ENCODE peak calls at places on chromosome 11, in eight cellular contexts. P is EL; T is prostate gland; B is midbrain; Q is NCI-H1436; Y is activated effector memory CD4-positive, alpha-beta T cell treated with anti-CD3 and anti-CD28 coated beads, Interleukin-2, amount 50 U/mL, for 16 hours; U is activated CD4-positive, alpha-beta memory T cell treated with anti-CD3 and anti-CD28 coated beads for 36 hours; K is kidney glomerular epithelial cell. A is an unnamed sample.

GRCh38 chr11:131254254-131254653 is 116.2 kb upstream of the NTM start:
- DNase-seq in P (no peak), T (no peak), B (no peak), Q (no peak), Y (no peak), U (no peak), K (no peak), A (no peak)

GRCh38 chr11:20373102-20373501 is 9.6 kb downstream of the HTATIP2 start:
- DNase-seq in P (no peak), T (no peak), B (no peak), Q (no peak), Y (no peak), U (no peak), K (no peak), A (no peak)

GRCh38 chr11:65502274-65502851 is 3.5 kb downstream of the MALAT1 start:
- DNase-seq in P (peak; percentile 46), T (no peak), B (no peak), Q (no peak), Y (peak; percentile 41), U (no peak), K (no peak), A (peak; percentile 75)

GRCh38 chr11:63610604-63611394 is 3.4 kb downstream of the PLAAT3 start:
- DNase-seq in P (no peak), T (no peak), B (peak; percentile 43), Q (no peak), Y (no peak), U (no peak), K (peak; percentile 84), A (peak; percentile 84)

GRCh38 chr11:128343870-128344269 is 243.5 kb downstream of the ETS1 start:
- DNase-seq in P (no peak), T (no peak), B (no peak), Q (no peak), Y (no peak), U (peak; percentile 56), K (no peak), A (no peak)

GRCh38 chr11:4826425-4826824 is 5.3 kb downstream of the OR51F2 start:
- DNase-seq in P (no peak), T (peak; percentile 70), B (no peak), Q (peak; percentile 8), Y (no peak), U (no peak), K (peak; percentile 7), A (peak; percentile 18)

GRCh38 chr11:32905028-32905667 is 12.5 kb downstream of the QSER1 start:
- DNase-seq in P (no peak), T (no peak), B (no peak), Q (no peak), Y (no peak), U (no peak), K (no peak), A (no peak)

GRCh38 chr11:55942785-55943392 is 6.7 kb upstream of the OR5I1 start:
- DNase-seq in P (peak; percentile 2), T (no peak), B (peak; percentile 62), Q (peak; percentile 2), Y (no peak), U (no peak), K (peak; percentile 42), A (peak; percentile 1)

GRCh38 chr11:117876341-117877119 is at the start of gene FXYD6:
- DNase-seq in P (no peak), T (no peak), B (peak; percentile 37), Q (peak; percentile 51), Y (peak; percentile 61), U (peak; percentile 16), K (no peak), A (peak; percentile 11)

GRCh38 chr11:128503231-128503991 is 83.9 kb downstream of the ETS1 start:
- DNase-seq in P (peak; percentile 99), T (no peak), B (no peak), Q (no peak), Y (peak; percentile 78), U (peak; percentile 64), K (peak; percentile 39), A (peak; percentile 89)

GRCh38 chr11:36619502-36619901 is 21.5 kb upstream of the RAG2 start:
- DNase-seq in P (no peak), T (no peak), B (no peak), Q (no peak), Y (no peak), U (no peak), K (no peak), A (peak; percentile 9)

GRCh38 chr11:46659908-46660307 is 40.5 kb downstream of the ARHGAP1 start:
- DNase-seq in P (peak; percentile 27), T (no peak), B (peak; percentile 54), Q (no peak), Y (no peak), U (no peak), K (no peak), A (peak; percentile 71)

GRCh38 chr11:83836883-83837654 is 550.9 kb upstream of the CCDC90B start:
- DNase-seq in P (peak; percentile 46), T (peak; percentile 8), B (peak; percentile 66), Q (peak; percentile 64), Y (no peak), U (peak; percentile 19), K (peak; percentile 51), A (peak; percentile 46)

GRCh38 chr11:111077938-111078337 is 167.6 kb upstream of the POU2AF2 start:
- DNase-seq in P (peak; percentile 46), T (no peak), B (no peak), Q (no peak), Y (no peak), U (no peak), K (peak; percentile 5), A (no peak)

GRCh38 chr11:68992743-68993255 is 12.0 kb upstream of the MRGPRD start:
- DNase-seq in P (no peak), T (no peak), B (no peak), Q (no peak), Y (peak; percentile 54), U (peak; percentile 2), K (no peak), A (no peak)

GRCh38 chr11:61892085-61892370 is 683 bp upstream of the FADS3 start:
- DNase-seq in P (no peak), T (no peak), B (no peak), Q (no peak), Y (no peak), U (no peak), K (no peak), A (no peak)

GRCh38 chr11:114399903-114400221 is 449 bp downstream of the C11orf71 start:
- DNase-seq in P (no peak), T (peak; percentile 38), B (no peak), Q (peak; percentile 42), Y (no peak), U (no peak), K (no peak), A (no peak)

GRCh38 chr11:115760528-115760837 is 256.3 kb upstream of the CADM1 start:
- DNase-seq in P (no peak), T (no peak), B (no peak), Q (no peak), Y (no peak), U (no peak), K (no peak), A (peak; percentile 2)

GRCh38 chr11:85815186-85815911 is 4.4 kb upstream of the SYTL2 start:
- DNase-seq in P (peak; percentile 86), T (no peak), B (no peak), Q (no peak), Y (no peak), U (no peak), K (no peak), A (peak; percentile 89)

GRCh38 chr11:66883021-66883968 is 26.4 kb downstream of the LRFN4 start:
- DNase-seq in P (peak; percentile 77), T (peak; percentile 70), B (peak; percentile 81), Q (peak; percentile 59), Y (peak; percentile 86), U (peak; percentile 78), K (peak; percentile 70), A (peak; percentile 74)

GRCh38 chr11:57395905-57396623 is 5.6 kb upstream of the PRG2 start:
- DNase-seq in P (no peak), T (no peak), B (no peak), Q (no peak), Y (no peak), U (no peak), K (no peak), A (no peak)

GRCh38 chr11:132312616-132313210 is 942.3 kb downstream of the NTM start:
- DNase-seq in P (peak; percentile 29), T (no peak), B (peak; percentile 47), Q (peak; percentile 17), Y (no peak), U (no peak), K (no peak), A (peak; percentile 46)

GRCh38 chr11:103112364-103112763 is 3.1 kb downstream of the DYNC2H1 start:
- DNase-seq in P (no peak), T (no peak), B (no peak), Q (no peak), Y (no peak), U (no peak), K (no peak), A (no peak)

GRCh38 chr11:96275807-96276594 is 67.0 kb downstream of the MAML2 start:
- DNase-seq in P (peak; percentile 63), T (no peak), B (no peak), Q (no peak), Y (no peak), U (no peak), K (no peak), A (no peak)

GRCh38 chr11:110184974-110185597 is 91.9 kb downstream of the ZC3H12C start:
- DNase-seq in P (peak; percentile 44), T (no peak), B (peak; percentile 35), Q (no peak), Y (no peak), U (no peak), K (no peak), A (peak; percentile 94)

GRCh38 chr11:46826310-46827044 is 19.6 kb downstream of the CKAP5 start:
- DNase-seq in P (peak; percentile 82), T (peak; percentile 72), B (peak; percentile 88), Q (peak; percentile 60), Y (peak; percentile 90), U (peak; percentile 69), K (peak; percentile 64), A (peak; percentile 77)

GRCh38 chr11:2182075-2182474 is 10.5 kb upstream of the TH start:
- DNase-seq in P (no peak), T (no peak), B (no peak), Q (no peak), Y (no peak), U (no peak), K (no peak), A (no peak)

GRCh38 chr11:70527429-70528045 is 129.2 kb downstream of the CTTN start:
- DNase-seq in P (no peak), T (no peak), B (no peak), Q (no peak), Y (no peak), U (no peak), K (no peak), A (no peak)

GRCh38 chr11:66123902-66124301 is 53.8 kb downstream of the PACS1 start:
- DNase-seq in P (no peak), T (peak; percentile 48), B (no peak), Q (no peak), Y (no peak), U (no peak), K (peak; percentile 69), A (no peak)

GRCh38 chr11:76810151-76810853 is 27.1 kb downstream of the TSKU start:
- DNase-seq in P (peak; percentile 50), T (no peak), B (peak; percentile 20), Q (no peak), Y (no peak), U (peak; percentile 70), K (no peak), A (no peak)

GRCh38 chr11:75056806-75057205 is 39.9 kb downstream of the OR2AT4 start:
- DNase-seq in P (no peak), T (no peak), B (no peak), Q (no peak), Y (no peak), U (no peak), K (no peak), A (no peak)

GRCh38 chr11:78101073-78101472 is 21.4 kb upstream of the NDUFC2 start:
- DNase-seq in P (no peak), T (no peak), B (no peak), Q (no peak), Y (no peak), U (no peak), K (no peak), A (no peak)

GRCh38 chr11:115656684-115657083 is 152.5 kb upstream of the CADM1 start:
- DNase-seq in P (no peak), T (no peak), B (no peak), Q (no peak), Y (no peak), U (no peak), K (no peak), A (no peak)

GRCh38 chr11:94849836-94850235 is 81.7 kb downstream of the AMOTL1 start:
- DNase-seq in P (no peak), T (no peak), B (no peak), Q (no peak), Y (no peak), U (no peak), K (no peak), A (peak; percentile 46)

A was measured in astrocyte of the spinal cord.